ENCODE peak calls at places on chromosomes 3 and 15, in eight cellular contexts. T is GM06990, O is OCI-LY7, I is K562, B is lower lobe of right lung, V is foreskin fibroblast, S is uterus, N is transverse colon. G is an unnamed sample.
A peak's percentile ranks its signal among the peaks of the same experiment; 100 is the strongest.

GRCh38 chr3:136819784-136820640 is 1.1 kb downstream of the SLC35G2 start:
- DNase-seq in S (peak; percentile 35), V (peak; percentile 79), O (no peak), N (peak; percentile 29), B (peak; percentile 71), T (peak; percentile 34), I (no peak), G (peak; percentile 57)

GRCh38 chr15:96869122-96869521 is 538.6 kb downstream of the NR2F2 start:
- DNase-seq in B (no peak), V (no peak), S (no peak), T (no peak), O (no peak), N (no peak), I (no peak), G (no peak)

GRCh38 chr15:84810073-84810840 is 6.9 kb upstream of the ALPK3 start:
- DNase-seq in S (peak; percentile 11), I (no peak), T (no peak), O (no peak), N (no peak), V (peak; percentile 67), B (no peak), G (peak; percentile 31)

GRCh38 chr3:115901008-115901407 is 277.7 kb downstream of the GAP43 start:
- DNase-seq in V (no peak), T (no peak), S (no peak), N (no peak), B (no peak), I (no peak), O (no peak), G (no peak)

GRCh38 chr3:13654330-13655073 is 105.6 kb downstream of the FBLN2 start:
- DNase-seq in S (no peak), T (no peak), O (no peak), N (no peak), B (no peak), V (no peak), I (peak; percentile 47), G (no peak)

GRCh38 chr3:154901263-154901662 is 178.9 kb upstream of the MME start:
- DNase-seq in S (no peak), O (no peak), N (no peak), I (no peak), T (no peak), B (no peak), V (no peak), G (peak; percentile 23)

GRCh38 chr3:41328916-41329315 is 129.6 kb downstream of the CTNNB1 start:
- DNase-seq in O (no peak), I (no peak), N (no peak), T (no peak), V (peak; percentile 30), B (no peak), S (no peak), G (peak; percentile 42)

GRCh38 chr3:123385981-123386380 is 62.9 kb downstream of the ADCY5 start:
- DNase-seq in B (no peak), S (peak; percentile 52), V (peak; percentile 50), T (no peak), N (no peak), I (no peak), O (no peak), G (peak; percentile 21)

GRCh38 chr3:151918253-151919029 is 45.0 kb downstream of the SUCNR1 start:
- DNase-seq in V (peak; percentile 78), S (no peak), B (no peak), O (peak; percentile 44), T (peak; percentile 25), I (peak; percentile 9), N (no peak), G (peak; percentile 71)

GRCh38 chr3:119536757-119537156 is 22.7 kb downstream of the CD80 start:
- DNase-seq in V (no peak), O (no peak), B (no peak), S (no peak), T (no peak), I (no peak), N (no peak), G (no peak)

GRCh38 chr15:44710236-44711088 is 661 bp downstream of the PATL2 start:
- DNase-seq in N (peak; percentile 63), O (peak; percentile 76), S (no peak), I (peak; percentile 36), V (peak; percentile 46), T (no peak), B (peak; percentile 75), G (peak; percentile 22)
- TF ChIP-seq CTCF in N (peak; percentile 25), O (peak; percentile 95), S (peak; percentile 20), I (peak; percentile 54), V (peak; percentile 34), T (peak; percentile 63), B (peak; percentile 15), G (peak; percentile 51)

DNA sequence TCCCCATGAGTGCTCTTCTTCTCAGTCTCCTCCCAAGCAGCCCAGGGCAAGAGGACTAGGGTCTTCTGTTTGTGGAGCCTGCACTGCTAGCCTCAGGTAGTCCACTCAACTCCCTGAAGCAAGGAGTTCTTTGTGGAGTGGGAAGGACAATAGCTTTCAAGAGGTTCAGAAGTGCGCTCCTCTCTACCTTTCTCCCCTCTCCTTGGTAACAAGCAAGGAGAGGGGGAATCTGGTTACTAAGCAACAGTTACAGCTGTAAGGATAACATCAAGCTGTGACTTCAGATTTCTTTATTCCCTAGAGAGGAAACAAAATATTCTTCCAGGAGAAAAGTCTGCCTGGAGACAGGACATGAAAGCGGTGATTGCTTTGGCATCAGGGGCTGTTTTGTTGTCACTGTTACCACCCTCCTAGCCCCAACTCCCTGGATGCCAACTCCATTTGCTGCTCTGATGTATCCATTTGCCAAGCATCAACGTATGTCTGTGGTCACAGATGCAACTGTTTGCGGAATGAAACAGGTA is 70.4 kb downstream of the TRANK1 start:
- DNase-seq in O (no peak), N (no peak), V (no peak), S (no peak), I (no peak), T (no peak), B (no peak), G (peak; percentile 1)
- H3K4me3 ChIP-seq in O (no peak overlapping the region), N (no peak overlapping the region), V (no peak overlapping the region), S (no peak overlapping the region), I (no peak overlapping the region), T (no peak overlapping the region), B (no peak overlapping the region), G (no peak overlapping the region)

DNA sequence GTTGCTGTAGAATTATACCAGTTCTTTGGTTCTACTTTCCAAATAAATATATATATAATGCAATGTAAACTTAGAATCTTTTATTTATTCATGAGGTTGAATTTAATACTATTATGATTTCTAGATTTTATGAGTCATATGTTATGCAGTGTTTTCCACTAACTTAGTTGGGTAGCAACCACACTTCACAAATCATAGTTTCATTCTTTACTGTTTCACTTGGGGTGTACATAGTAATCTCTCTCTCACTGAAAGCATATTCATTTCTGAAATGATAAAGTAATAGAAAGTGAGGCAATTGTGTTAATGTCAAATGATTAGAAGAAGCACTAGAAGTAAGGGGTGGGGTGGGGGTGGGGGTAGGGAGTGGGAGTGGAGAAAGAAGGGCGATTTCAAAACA is 52.6 kb downstream of the IQCH start:
- DNase-seq in T (no peak), O (no peak), B (no peak), V (no peak), I (no peak), N (no peak), S (no peak), G (peak; percentile 37)
- TF ChIP-seq CTCF in T (no peak), O (no peak), B (no peak), V (no peak), I (no peak), N (no peak), S (no peak), G (no peak)

GRCh38 chr3:32818431-32819085 is 761 bp downstream of the TRIM71 start:
- DNase-seq in N (no peak), V (peak; percentile 15), O (no peak), T (peak; percentile 23), I (no peak), B (peak; percentile 60), S (no peak), G (no peak)
- H3K4me3 ChIP-seq in N (peak overlapping the region; percentile 3), V (no peak overlapping the region), O (no peak overlapping the region), T (no peak overlapping the region), I (no peak overlapping the region), B (peak overlapping the region; percentile 59), S (no peak overlapping the region), G (no peak overlapping the region)

GRCh38 chr15:57553526-57553925 is 38.2 kb upstream of the MYZAP start:
- DNase-seq in S (no peak), O (no peak), T (no peak), I (no peak), B (no peak), V (no peak), N (no peak), G (no peak)
- TF ChIP-seq CTCF in S (no peak), O (no peak), T (no peak), I (no peak), B (no peak), V (no peak), N (no peak), G (no peak)

G was measured in AG10803.